ENCODE peak calls at places on chromosomes 7 and 10, in ten cellular contexts. D is tibial nerve; E is AG08395; Y is stimulated activated CD4-positive, alpha-beta T cell treated with anti-CD3 and anti-CD28 coated beads, Interleukin-1b, Interleukin-23, amount 100 ng/mL, for 1 hour; M is NCI-H1694; I is GM12891; J is NCI-H1105; P is nephron progenitor cell; O is lower lobe of right lung; K is Karpas-422. S is an unnamed sample.
A peak's percentile ranks its signal among the peaks of the same experiment; 100 is the strongest.

GRCh38 chr10:78664929-78665525 is 403.7 kb upstream of the ZMIZ1 start:
- DNase-seq in D (peak; percentile 39), E (no peak), Y (no peak), M (no peak), I (no peak), J (no peak), P (no peak), O (no peak), K (peak; percentile 79), S (no peak)

GRCh38 chr7:2049111-2049781 is 183.5 kb downstream of the MAD1L1 start:
- DNase-seq in D (no peak), E (no peak), Y (no peak), M (no peak), I (no peak), J (no peak), P (no peak), O (peak; percentile 40), K (no peak), S (no peak)

GRCh38 chr10:86595496-86595895 is 58.9 kb upstream of the OPN4 start:
- DNase-seq in D (no peak), E (no peak), Y (no peak), M (no peak), I (no peak), J (no peak), P (no peak), O (no peak), K (no peak), S (no peak)

GRCh38 chr7:45938626-45939302 is 17.7 kb upstream of the IGFBP3 start:
- DNase-seq in D (no peak), E (no peak), Y (no peak), M (no peak), I (no peak), J (no peak), P (peak; percentile 25), O (no peak), K (peak; percentile 41), S (no peak)

GRCh38 chr7:84714765-84715164 is 472.1 kb downstream of the SEMA3D start:
- DNase-seq in D (no peak), E (no peak), Y (no peak), M (no peak), I (no peak), J (no peak), P (no peak), O (no peak), K (no peak), S (no peak)

GRCh38 chr7:151439855-151440798 is at the start of gene CRYGN:
- DNase-seq in D (no peak), E (no peak), Y (no peak), M (no peak), I (no peak), J (no peak), P (peak; percentile 55), O (no peak), K (no peak), S (no peak)

GRCh38 chr7:129262333-129262732 is 37.5 kb downstream of the AHCYL2 start:
- DNase-seq in D (no peak), E (no peak), Y (no peak), M (no peak), I (no peak), J (no peak), P (no peak), O (no peak), K (no peak), S (no peak)

GRCh38 chr7:101743241-101743994 is 74.0 kb upstream of the CUX1 start:
- DNase-seq in D (peak; percentile 29), E (peak; percentile 68), Y (peak; percentile 41), M (peak; percentile 27), I (peak; percentile 58), J (peak; percentile 72), P (peak; percentile 83), O (peak; percentile 69), K (peak; percentile 71), S (peak; percentile 44)

GRCh38 chr10:13924020-13924725 is 337.4 kb downstream of the PRPF18 start:
- DNase-seq in D (no peak), E (peak; percentile 86), Y (no peak), M (no peak), I (no peak), J (no peak), P (no peak), O (no peak), K (no peak), S (no peak)

GRCh38 chr7:134458341-134458805 is 527 bp downstream of the AKR1B1 start:
- DNase-seq in D (peak; percentile 29), E (peak; percentile 49), Y (peak; percentile 20), M (no peak), I (peak; percentile 55), J (peak; percentile 58), P (peak; percentile 70), O (peak; percentile 56), K (peak; percentile 82), S (peak; percentile 56)

GRCh38 chr7:40331915-40332314 is 197.1 kb downstream of the SUGCT start:
- DNase-seq in D (no peak), E (peak; percentile 19), Y (no peak), M (no peak), I (no peak), J (no peak), P (no peak), O (no peak), K (no peak), S (no peak)

GRCh38 chr10:114603943-114604342 is 54.1 kb downstream of the ABLIM1 start:
- DNase-seq in D (no peak), E (no peak), Y (no peak), M (no peak), I (no peak), J (no peak), P (no peak), O (no peak), K (no peak), S (no peak)